ENCODE peak calls at places on chromosomes 13 and 19, in four cellular contexts. G is IMR-90, W is endothelial cell of umbilical vein, J is K562. U is an unnamed sample.

GRCh38 chr19:12222980-12223630 is 60.2 kb downstream of the ZNF136 start:
- DNase-seq in W (no peak), J (no peak), G (no peak), U (no peak)

GRCh38 chr13:83190020-83190419 is 692.3 kb downstream of the SLITRK1 start:
- DNase-seq in J (no peak), W (no peak), G (no peak), U (no peak)

GRCh38 chr13:99639126-99639525 is 137.9 kb downstream of the TM9SF2 start:
- DNase-seq in W (no peak), G (no peak), J (no peak), U (no peak)

GRCh38 chr19:42323852-42324654 is 1.4 kb upstream of the MEGF8 start:
- DNase-seq in J (no peak), G (no peak), W (no peak), U (no peak)

GRCh38 chr19:51460164-51460992 is 2.1 kb upstream of the SIGLEC8 start:
- DNase-seq in G (peak; percentile 7), W (peak; percentile 9), J (peak; percentile 56), U (no peak)

GRCh38 chr13:23739597-23739996 is 149.6 kb downstream of the MIPEP start:
- DNase-seq in W (no peak), G (no peak), J (no peak), U (no peak)

GRCh38 chr13:29746167-29746677 is 104.2 kb downstream of the UBL3 start:
- DNase-seq in J (no peak), G (no peak), W (no peak), U (no peak)

GRCh38 chr19:38649305-38650179 is 2.1 kb downstream of the ACTN4 start:
- DNase-seq in W (peak; percentile 20), G (no peak), J (no peak), U (no peak)

GRCh38 chr19:13014101-13014920 is 19.0 kb downstream of the NFIX start:
- DNase-seq in G (no peak), W (no peak), J (no peak), U (no peak)

GRCh38 chr13:42377640-42378382 is 105.9 kb downstream of the AKAP11 start:
- DNase-seq in W (no peak), J (no peak), G (no peak), U (peak; percentile 100)

GRCh38 chr19:934865-935422 is 9.1 kb downstream of the ARID3A start:
- DNase-seq in G (peak; percentile 49), J (no peak), W (peak; percentile 93), U (no peak)

GRCh38 chr13:112101360-112101930 is 34.5 kb downstream of the SOX1 start:
- DNase-seq in W (no peak), J (no peak), G (no peak), U (no peak)

GRCh38 chr13:48126944-48127814 is 32.3 kb upstream of the MED4 start:
- DNase-seq in W (peak; percentile 66), G (peak; percentile 60), J (peak; percentile 50), U (peak; percentile 47)

GRCh38 chr13:109769275-109769674 is 17.1 kb downstream of the IRS2 start:
- DNase-seq in G (no peak), W (no peak), J (no peak), U (no peak)

GRCh38 chr19:3058009-3058820 is 4.1 kb downstream of the TLE5 start:
- DNase-seq in W (no peak), J (no peak), G (no peak), U (no peak)

GRCh38 chr13:29545988-29546387 is 49.5 kb downstream of the SLC7A1 start:
- DNase-seq in G (no peak), J (no peak), W (no peak), U (no peak)

GRCh38 chr13:52130641-52131040 is 1.8 kb upstream of the NEK5 start:
- DNase-seq in G (no peak), W (no peak), J (no peak), U (no peak)

GRCh38 chr13:82298110-82298509 is 1584.2 kb downstream of the SLITRK1 start:
- DNase-seq in W (no peak), J (no peak), G (no peak), U (no peak)

GRCh38 chr13:98937911-98938381 is 39.9 kb downstream of the DOCK9 start:
- DNase-seq in G (peak; percentile 12), J (no peak), W (no peak), U (no peak)

GRCh38 chr19:47713046-47714021 is at the start of gene EHD2:
- DNase-seq in G (peak; percentile 76), W (peak; percentile 61), J (peak; percentile 97), U (no peak)

GRCh38 chr13:40190656-40191100 is 475.8 kb downstream of the FOXO1 start:
- DNase-seq in J (no peak), G (peak; percentile 12), W (peak; percentile 89), U (no peak)

GRCh38 chr19:20503536-20503935 is 62.0 kb downstream of the ZNF737 start:
- DNase-seq in W (no peak), G (peak; percentile 35), J (no peak), U (no peak)

GRCh38 chr13:45527699-45528462 is 63.1 kb downstream of the COG3 start:
- DNase-seq in W (no peak), J (no peak), G (peak; percentile 74), U (no peak)

GRCh38 chr19:10113592-10113963 is 2.1 kb downstream of the P2RY11 start:
- DNase-seq in G (no peak), J (peak; percentile 30), W (no peak), U (no peak)

GRCh38 chr13:25879466-25879865 is 172.3 kb downstream of the SHISA2 start:
- DNase-seq in J (no peak), G (no peak), W (no peak), U (no peak)

GRCh38 chr19:48444129-48444932 is 1.5 kb upstream of the GRWD1 start:
- DNase-seq in J (peak; percentile 10), G (no peak), W (no peak), U (no peak)

DNA sequence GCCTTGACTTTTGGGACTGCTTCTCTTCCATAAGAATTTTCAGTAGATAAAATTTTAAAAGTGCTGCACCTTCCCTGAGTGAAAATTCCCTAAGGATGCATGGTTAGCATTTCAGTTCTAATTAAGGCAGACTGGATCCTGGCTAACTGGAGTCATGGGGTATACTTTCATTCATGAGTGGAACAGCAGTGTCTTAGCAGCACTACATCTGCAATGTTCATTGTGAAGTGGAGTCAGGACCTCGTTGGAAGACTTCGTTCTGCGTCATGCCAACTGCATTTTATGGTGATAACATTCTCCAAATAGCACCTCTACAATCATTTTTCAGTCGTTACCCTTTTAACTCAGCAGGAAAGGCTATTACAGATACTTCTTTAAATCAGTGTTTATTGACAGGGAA is 25.5 kb downstream of the PHF11 start:
- DNase-seq in G (no peak), W (no peak), J (no peak), U (no peak)
- TF ChIP-seq FOS in G (no peak), W (no peak), J (no peak), U (no peak)

DNA sequence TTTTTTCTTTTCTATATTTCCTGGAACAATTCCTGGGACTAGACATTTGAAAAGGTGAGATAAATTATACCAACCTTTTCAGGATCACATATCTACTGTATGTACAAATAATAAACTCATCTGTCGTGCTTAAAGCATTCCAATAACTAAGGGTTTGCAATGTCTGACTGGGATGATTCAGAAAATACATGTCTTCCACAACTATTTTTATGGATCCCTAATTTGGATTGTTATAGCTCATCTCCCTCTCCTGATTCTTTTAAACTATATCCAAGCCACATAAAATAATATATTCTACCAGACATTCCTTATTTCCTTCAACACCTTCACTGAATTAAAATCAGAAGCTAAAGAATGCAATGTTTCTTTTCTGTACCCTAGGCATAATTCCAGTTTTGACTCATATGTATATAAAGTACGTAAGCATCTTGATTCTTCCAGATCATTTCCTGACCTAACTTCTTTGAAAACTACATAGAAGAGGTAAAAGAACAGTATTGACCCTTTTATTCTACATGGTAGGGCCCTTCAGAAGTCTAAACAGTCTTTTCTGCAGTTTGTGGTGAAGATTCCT is 420.4 kb downstream of the EFNB2 start:
- DNase-seq in G (peak; percentile 78), W (peak; percentile 32), J (no peak), U (no peak)
- TF ChIP-seq FOS in G (no peak), W (no peak), J (no peak), U (no peak)

GRCh38 chr19:7766535-7766934 is 3.5 kb downstream of the CLEC4M start:
- DNase-seq in G (no peak), J (no peak), W (no peak), U (no peak)

GRCh38 chr19:7763696-7764095 is 653 bp downstream of the CLEC4M start:
- DNase-seq in W (no peak), J (no peak), G (no peak), U (no peak)

GRCh38 chr19:7769171-7769570 is 6.1 kb downstream of the CLEC4M start:
- DNase-seq in G (no peak), J (no peak), W (no peak), U (no peak)

GRCh38 chr19:7771072-7771471 is 8.0 kb downstream of the CLEC4M start:
- DNase-seq in W (no peak), G (no peak), J (no peak), U (no peak)

GRCh38 chr19:7767487-7767886 is 4.4 kb downstream of the CLEC4M start:
- DNase-seq in W (no peak), J (no peak), G (no peak), U (no peak)
- TF ChIP-seq FOS in W (no peak), J (no peak), G (no peak), U (no peak)

GRCh38 chr13:110965038-110965754 is 50.3 kb upstream of the ANKRD10 start:
- DNase-seq in G (peak; percentile 89), W (peak; percentile 28), J (peak; percentile 28), U (peak; percentile 79)
- TF ChIP-seq FOS in G (peak; percentile 99), W (peak; percentile 72), J (peak; percentile 86), U (peak; percentile 6)

GRCh38 chr19:44990966-44991365 is 10.3 kb upstream of the RELB start:
- DNase-seq in J (no peak), W (no peak), G (no peak), U (no peak)

GRCh38 chr19:44993526-44993925 is 7.7 kb upstream of the RELB start:
- DNase-seq in G (no peak), J (no peak), W (no peak), U (no peak)

GRCh38 chr19:44992336-44993163 is 8.7 kb upstream of the RELB start:
- DNase-seq in G (no peak), J (no peak), W (no peak), U (no peak)

GRCh38 chr19:44990459-44990858 is 10.8 kb upstream of the RELB start:
- DNase-seq in G (no peak), W (no peak), J (no peak), U (no peak)

GRCh38 chr19:44993926-44994537 is 7.2 kb upstream of the RELB start:
- DNase-seq in J (no peak), G (no peak), W (no peak), U (no peak)
- TF ChIP-seq FOS in J (no peak), G (no peak), W (no peak), U (no peak)

GRCh38 chr13:50012396-50013169 is 2.7 kb upstream of the KCNRG start:
- DNase-seq in W (no peak), G (peak; percentile 25), J (no peak), U (no peak)
- TF ChIP-seq FOS in W (no peak), G (no peak), J (no peak), U (no peak)

GRCh38 chr19:52689804-52690394 is 44.9 kb downstream of the ZNF611 start:
- DNase-seq in G (no peak), W (peak; percentile 42), J (peak; percentile 45), U (no peak)
- TF ChIP-seq FOS in G (no peak), W (no peak), J (no peak), U (no peak)

GRCh38 chr13:72341904-72342303 is 385.5 kb downstream of the MZT1 start:
- DNase-seq in W (no peak), G (no peak), J (no peak), U (no peak)
- TF ChIP-seq FOS in W (no peak), G (no peak), J (no peak), U (no peak)

GRCh38 chr19:35522745-35523327 is 5.3 kb downstream of the SBSN start:
- DNase-seq in J (no peak), W (no peak), G (no peak), U (no peak)
- TF ChIP-seq FOS in J (no peak), W (no peak), G (no peak), U (no peak)